ENCODE peak calls at places on chromosomes 12 and 14, in four cellular contexts. R, E, T and S are unnamed samples. For H3K27me3 and H3K4me1, the result is how much of the 10 kb centered on the place peaks cover.

GRCh38 chr14:93926209-93926872 is 803 bp upstream of the FAM181A start:
- DNase-seq in R (no peak), E (no peak), T (no peak), S (no peak)

GRCh38 chr12:14238224-14238792 is 127.2 kb upstream of the ATF7IP start:
- DNase-seq in R (no peak), E (no peak), T (no peak), S (no peak)

GRCh38 chr12:3724096-3724805 is 28.7 kb downstream of the CRACR2A start:
- DNase-seq in R (no peak), E (no peak), T (no peak), S (no peak)

GRCh38 chr14:79791055-79791732 is 420.1 kb downstream of the DIO2 start:
- DNase-seq in R (no peak), E (no peak), T (no peak), S (no peak)

GRCh38 chr14:88986146-88986841 is 161.8 kb downstream of the TTC8 start:
- DNase-seq in R (peak), E (peak), T (no peak), S (no peak)

GRCh38 chr14:25090281-25090680 is 40.3 kb upstream of the STXBP6 start:
- DNase-seq in R (no peak), E (no peak), T (no peak), S (no peak)

GRCh38 chr12:19671695-19672094 is 232.4 kb downstream of the AEBP2 start:
- DNase-seq in R (no peak), E (no peak), T (no peak), S (no peak)

GRCh38 chr12:28611501-28611900 is 421.2 kb downstream of the CCDC91 start:
- DNase-seq in R (no peak), E (no peak), T (no peak), S (no peak)

GRCh38 chr14:65495196-65495595 is 82.7 kb downstream of the FUT8 start:
- DNase-seq in R (no peak), E (no peak), T (no peak), S (no peak)

DNA sequence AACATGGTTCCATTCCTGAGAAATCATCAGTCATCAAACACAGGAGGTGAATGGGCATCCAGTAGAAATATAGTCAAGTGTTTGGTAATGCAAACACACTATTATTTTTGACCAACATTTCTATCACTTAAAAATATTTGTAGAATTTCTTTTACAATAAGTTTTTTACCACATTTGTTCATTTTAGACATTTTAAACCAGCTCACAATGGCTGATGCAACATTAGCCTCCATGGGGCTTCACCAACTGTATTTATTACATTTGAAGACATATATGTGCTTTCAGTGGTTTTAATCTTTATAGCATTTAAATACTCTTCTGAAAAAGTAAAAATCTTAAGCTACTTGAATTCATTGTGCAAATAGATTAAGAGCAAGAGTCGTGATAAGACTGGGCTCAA is 1201.4 kb upstream of the TMEM132C start:
- DNase-seq in R (no peak), E (no peak), T (no peak), S (no peak)
- H3K27me3 ChIP-seq in R (under half), E (under half), T (under half), S (under half)

DNA sequence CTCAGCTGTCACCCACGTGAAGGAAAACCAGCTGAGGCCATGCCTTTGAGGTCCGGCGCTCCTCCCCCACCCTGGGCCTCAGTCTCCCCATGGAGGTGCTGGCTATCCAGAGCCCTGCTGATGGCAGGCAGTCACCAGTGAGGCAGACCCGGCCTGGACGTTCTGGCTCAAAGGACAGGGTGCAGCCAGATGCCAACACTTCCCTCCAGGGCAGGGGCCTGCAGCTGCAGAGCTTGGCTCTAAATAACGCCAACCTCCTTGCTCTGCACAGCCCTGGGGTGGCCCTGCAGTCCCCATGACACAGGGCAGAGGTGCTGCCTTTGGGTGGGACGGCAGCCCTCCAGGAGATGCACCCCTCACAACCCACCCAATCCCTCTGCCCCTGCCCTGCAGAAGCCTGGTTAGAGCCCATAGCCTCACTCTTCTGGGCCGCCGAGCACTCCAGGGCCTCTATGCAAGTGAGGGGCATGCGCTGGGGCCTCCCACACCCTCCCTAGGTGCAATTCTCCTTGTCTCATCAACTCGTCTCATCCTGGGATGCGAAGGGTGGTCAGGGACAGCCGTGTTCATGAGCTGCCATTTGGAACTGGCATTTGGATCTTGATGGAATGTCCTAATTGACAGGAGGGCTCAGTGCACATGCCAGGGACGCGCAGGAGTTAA is 30.4 kb downstream of the CCDC85C start:
- DNase-seq in R (no peak), E (no peak), T (no peak), S (no peak)
- H3K4me1 ChIP-seq in R (half or more), E (half or more), T (half or more), S (under half)

GRCh38 chr12:114407034-114407420 is 1.1 kb upstream of the TBX5 start:
- DNase-seq in R (no peak), E (no peak), T (no peak), S (no peak)
- H3K27me3 ChIP-seq in R (half or more), E (under half), T (under half), S (half or more)

DNA sequence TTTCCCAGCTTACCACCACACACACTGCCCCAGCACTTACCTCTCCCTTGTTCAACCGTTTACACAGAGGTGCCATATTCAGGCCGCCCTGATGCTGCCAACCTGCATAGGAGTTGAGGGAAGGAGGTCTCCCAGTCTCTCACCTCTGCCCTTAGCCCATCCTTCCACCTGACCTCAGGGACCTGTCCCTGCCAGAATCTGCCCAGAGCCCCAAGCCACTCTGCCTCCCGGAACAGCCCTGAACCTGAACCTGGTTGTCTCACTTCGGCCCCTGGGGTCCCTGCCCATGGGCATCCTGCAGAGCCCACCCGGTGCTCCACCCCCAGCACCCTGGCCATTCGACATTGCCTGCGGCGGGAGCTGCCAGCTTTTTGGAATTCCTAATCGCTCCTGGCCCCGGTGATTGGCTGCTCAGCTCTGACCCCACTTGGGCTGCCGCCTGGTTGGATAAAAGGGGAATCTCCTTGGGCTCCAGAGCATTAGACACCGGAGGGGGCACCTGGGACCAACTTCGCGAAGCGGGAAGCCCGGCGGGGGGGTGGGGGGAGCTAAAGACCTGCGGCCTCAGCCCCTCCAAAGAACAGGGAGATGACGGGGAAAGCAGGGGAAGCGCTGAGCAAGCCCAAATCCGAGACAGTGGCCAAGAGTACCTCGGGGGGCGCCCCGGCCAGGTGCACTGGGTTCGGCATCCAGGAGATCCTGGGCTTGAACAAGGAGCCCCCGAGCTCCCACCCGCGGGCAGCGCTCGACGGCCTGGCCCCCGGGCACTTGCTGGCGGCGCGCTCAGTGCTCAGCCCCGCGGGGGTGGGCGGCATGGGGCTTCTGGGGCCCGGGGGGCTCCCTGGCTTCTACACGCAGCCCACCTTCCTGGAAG is at the start of gene VSX2:
- DNase-seq in R (no peak), E (no peak), T (no peak), S (no peak)
- H3K4me1 ChIP-seq in R (under half), E (under half), T (under half), S (under half)

GRCh38 chr14:77221241-77221871 is 39.8 kb downstream of the TMEM63C start:
- DNase-seq in R (no peak), E (no peak), T (no peak), S (no peak)

GRCh38 chr14:77220246-77221017 is 38.8 kb downstream of the TMEM63C start:
- DNase-seq in R (no peak), E (no peak), T (no peak), S (no peak)

GRCh38 chr14:77225254-77225653 is 43.7 kb downstream of the TMEM63C start:
- DNase-seq in R (no peak), E (no peak), T (no peak), S (no peak)

GRCh38 chr14:77219591-77219990 is 38.0 kb downstream of the TMEM63C start:
- DNase-seq in R (peak), E (no peak), T (no peak), S (no peak)

DNA sequence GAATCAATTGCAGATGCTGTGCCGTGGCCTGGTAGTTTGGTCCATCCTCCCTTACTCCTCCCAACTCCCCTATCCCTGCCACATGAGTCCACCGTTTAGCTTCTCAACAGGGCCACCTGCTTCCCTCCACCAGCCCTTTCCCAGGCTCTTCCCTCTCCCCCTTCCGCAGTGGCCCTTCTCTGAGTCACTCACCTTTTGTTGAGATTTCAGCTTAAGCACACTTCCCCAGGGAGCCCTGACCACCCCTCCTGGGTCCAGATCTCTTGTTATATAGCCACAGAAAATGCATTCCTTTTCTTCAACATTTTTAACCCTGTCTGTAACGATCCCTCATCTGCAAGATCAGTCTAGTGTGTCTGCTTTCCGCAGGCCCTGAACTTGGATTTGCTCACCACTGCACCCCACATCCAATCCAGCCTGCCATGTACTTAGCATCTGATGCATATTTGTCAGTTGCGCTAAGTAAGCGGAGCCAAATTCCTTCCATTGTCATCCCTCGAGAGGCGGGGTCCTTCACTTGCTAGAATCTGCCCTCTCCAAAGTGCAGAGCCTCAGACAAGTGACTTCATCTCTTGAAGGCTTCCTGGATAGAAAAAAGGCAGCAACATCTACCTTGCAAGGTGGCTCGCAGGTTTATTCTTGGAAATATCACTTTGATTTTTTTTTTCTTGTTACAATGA is 41.1 kb downstream of the TMEM63C start:
- DNase-seq in R (no peak), E (no peak), T (no peak), S (no peak)
- H3K27me3 ChIP-seq in R (under half), E (under half), T (under half), S (under half)

DNA sequence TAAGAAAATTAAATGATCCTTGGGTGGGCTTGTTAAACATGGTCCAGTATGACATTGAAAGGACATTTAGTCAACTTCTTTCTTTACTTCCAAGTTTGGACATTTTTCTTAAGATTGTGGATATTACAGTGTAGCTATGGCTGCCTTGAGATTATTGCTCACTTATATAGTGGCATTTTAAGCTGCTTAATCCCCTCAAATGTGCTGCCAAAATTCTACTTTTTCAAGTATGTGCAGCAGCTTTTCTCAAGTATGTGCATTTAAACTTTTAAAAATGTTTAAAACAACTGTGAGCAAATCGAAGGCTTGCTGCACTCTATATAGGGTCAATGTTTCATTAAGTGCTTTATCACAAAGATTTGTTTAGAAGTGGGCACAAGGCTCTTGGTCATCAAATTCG is 7.4 kb downstream of the TXNRD1 start:
- DNase-seq in R (no peak), E (no peak), T (no peak), S (no peak)
- H3K4me1 ChIP-seq in R (under half), E (half or more), T (under half), S (under half)

GRCh38 chr12:1832801-1833595 is 12.6 kb downstream of the LRTM2 start:
- DNase-seq in R (no peak), E (no peak), T (no peak), S (no peak)
- H3K27me3 ChIP-seq in R (under half), E (under half), T (under half), S (under half)

GRCh38 chr14:95216013-95216412 is 58.7 kb upstream of the DICER1 start:
- DNase-seq in R (no peak), E (no peak), T (no peak), S (no peak)

GRCh38 chr14:95217391-95217900 is 60.1 kb upstream of the DICER1 start:
- DNase-seq in R (no peak), E (no peak), T (no peak), S (no peak)

GRCh38 chr14:95218006-95218405 is 60.7 kb upstream of the DICER1 start:
- DNase-seq in R (no peak), E (no peak), T (no peak), S (no peak)

GRCh38 chr14:95220663-95221231 is 63.4 kb upstream of the DICER1 start:
- DNase-seq in R (no peak), E (no peak), T (no peak), S (peak)

GRCh38 chr14:95218472-95219193 is 61.3 kb upstream of the DICER1 start:
- DNase-seq in R (no peak), E (no peak), T (no peak), S (no peak)
- H3K4me1 ChIP-seq in R (under half), E (under half), T (under half), S (under half)

GRCh38 chr14:100571837-100572236 is 15.4 kb downstream of the BEGAIN start:
- DNase-seq in R (no peak), E (no peak), T (no peak), S (no peak)
- H3K27me3 ChIP-seq in R (under half), E (under half), T (under half), S (under half)

DNA sequence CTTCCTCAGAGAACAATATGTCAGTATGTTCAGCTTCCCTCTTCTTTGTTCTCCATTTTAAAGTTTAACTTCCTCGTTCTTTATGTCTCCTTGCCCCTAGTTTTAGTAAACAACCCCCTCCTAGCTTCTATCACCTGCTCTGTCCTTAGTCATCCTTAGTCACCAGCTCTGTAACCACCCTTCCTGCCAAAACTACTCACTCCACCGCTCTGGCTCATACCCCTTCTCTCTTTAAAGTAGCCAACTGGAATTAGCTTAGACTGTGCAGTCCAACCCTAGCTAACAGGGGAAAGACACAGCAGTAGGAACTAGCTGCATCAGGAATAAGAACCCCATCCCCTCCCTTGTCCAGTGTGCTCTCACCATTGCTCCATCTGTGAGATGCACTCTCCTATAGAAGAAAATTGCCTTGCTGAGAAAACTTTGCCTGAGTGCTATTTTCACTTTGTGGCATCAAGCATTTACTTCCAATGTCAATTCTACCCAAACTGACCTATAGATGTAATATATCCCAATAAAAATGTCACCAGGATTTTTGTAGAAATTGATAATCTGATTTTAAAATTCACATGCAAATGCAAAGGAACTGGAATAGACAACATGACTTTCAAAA is 603.2 kb downstream of the C12orf50 start:
- DNase-seq in R (no peak), E (peak), T (no peak), S (no peak)
- H3K4me1 ChIP-seq in R (under half), E (under half), T (under half), S (under half)